ENCODE peak calls at places on chromosome 14, in four cellular contexts. C is mesendoderm, A is IMR-90, Q is H1. B is an unnamed sample.

GRCh38 chr14:93912785-93913184 is 14.4 kb upstream of the FAM181A start:
- DNase-seq in C (no peak), A (no peak), Q (no peak), B (no peak)

GRCh38 chr14:95548328-95548929 is 13.6 kb downstream of the GLRX5 start:
- DNase-seq in Q (no peak), C (no peak), A (no peak), B (no peak)

GRCh38 chr14:37746140-37746832 is 150.9 kb downstream of the TTC6 start:
- DNase-seq in Q (no peak), C (no peak), A (no peak), B (no peak)

GRCh38 chr14:77649326-77649725 is 32.9 kb upstream of the SPTLC2 start:
- DNase-seq in C (no peak), Q (no peak), A (peak), B (no peak)

GRCh38 chr14:103188691-103189480 is 65.6 kb downstream of the TNFAIP2 start:
- DNase-seq in C (no peak), Q (peak), A (no peak), B (peak)

GRCh38 chr14:21040370-21040925 is 1.7 kb upstream of the RNASE7 start:
- DNase-seq in Q (no peak), A (no peak), C (no peak), B (no peak)

GRCh38 chr14:99531221-99532096 is 50.2 kb downstream of the CCNK start:
- DNase-seq in C (peak), A (peak), Q (no peak), B (no peak)

GRCh38 chr14:65470404-65470880 is 57.9 kb downstream of the FUT8 start:
- DNase-seq in A (no peak), Q (no peak), C (no peak), B (peak)

GRCh38 chr14:75297417-75298040 is 18.9 kb downstream of the FOS start:
- DNase-seq in C (no peak), A (no peak), Q (no peak), B (no peak)

GRCh38 chr14:57060276-57060956 is 208.3 kb downstream of the EXOC5 start:
- DNase-seq in Q (no peak), C (peak), A (no peak), B (no peak)

GRCh38 chr14:104841730-104842129 is 23.3 kb upstream of the CEP170B start:
- DNase-seq in Q (no peak), C (no peak), A (no peak), B (no peak)

GRCh38 chr14:25765909-25766308 is 716.0 kb upstream of the STXBP6 start:
- DNase-seq in Q (no peak), A (no peak), C (no peak), B (no peak)

GRCh38 chr14:98931911-98932310 is 340.1 kb downstream of the BCL11B start:
- DNase-seq in A (no peak), Q (no peak), C (no peak), B (no peak)

GRCh38 chr14:77208266-77208978 is 26.8 kb downstream of the TMEM63C start:
- DNase-seq in C (peak), A (peak), Q (peak), B (peak)

GRCh38 chr14:95267306-95267705 is 52.4 kb downstream of the CLMN start:
- DNase-seq in C (no peak), A (no peak), Q (no peak), B (no peak)

GRCh38 chr14:30621354-30621953 is 665 bp upstream of the SCFD1 start:
- DNase-seq in C (peak), Q (peak), A (peak), B (peak)

DNA sequence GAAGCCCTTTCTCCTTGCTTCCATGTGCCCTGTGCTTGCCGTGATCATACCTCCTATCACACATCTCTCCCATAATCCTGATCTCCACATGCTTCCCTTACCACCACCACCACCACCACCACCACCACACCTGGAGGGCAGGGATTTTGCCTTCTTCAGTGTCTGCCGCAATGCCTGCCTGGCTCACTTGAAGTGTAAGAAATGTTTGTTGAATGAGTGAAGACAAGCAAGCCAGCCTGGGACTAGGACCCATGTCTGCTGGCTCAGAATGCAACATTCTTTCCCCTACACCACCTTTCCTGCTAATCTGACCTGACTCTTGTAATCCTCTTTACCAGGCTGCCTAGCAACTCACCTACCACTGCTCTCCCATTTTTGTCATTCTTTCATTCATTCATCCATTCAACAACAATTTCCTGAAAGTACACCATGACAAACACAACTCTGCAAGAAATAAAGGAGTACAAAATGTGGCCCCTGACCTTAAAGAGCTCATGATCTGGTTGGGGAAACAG is 3.5 kb upstream of the NID2 start:
- DNase-seq in A (no peak), C (peak), Q (no peak), B (no peak)
- H2BK120ac ChIP-seq in A (peak), C (no peak), Q (no peak), B (no peak)

DNA sequence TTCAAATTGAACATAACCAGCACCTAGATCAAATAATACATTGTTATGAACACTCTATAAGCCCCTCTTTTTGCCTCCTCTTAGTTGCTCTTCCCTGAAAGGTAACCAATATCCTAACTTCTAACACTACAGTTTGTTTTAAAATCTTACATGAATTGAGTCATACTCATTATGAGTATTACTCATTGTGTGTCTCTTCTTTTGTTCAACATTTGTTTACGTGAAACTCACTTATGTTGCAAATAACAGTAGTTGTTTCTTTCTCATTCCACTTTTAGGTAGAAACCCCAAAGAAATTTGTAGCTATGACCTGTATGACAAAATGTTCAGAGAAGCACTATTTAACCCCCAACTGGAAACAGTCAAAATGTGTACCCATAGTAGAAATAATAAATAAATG is 6.6 kb downstream of the LRRC9 start:
- DNase-seq in Q (no peak), A (no peak), C (no peak), B (no peak)
- H3K56ac ChIP-seq in Q (no peak), A (no peak), C (no peak), B (no peak)

DNA sequence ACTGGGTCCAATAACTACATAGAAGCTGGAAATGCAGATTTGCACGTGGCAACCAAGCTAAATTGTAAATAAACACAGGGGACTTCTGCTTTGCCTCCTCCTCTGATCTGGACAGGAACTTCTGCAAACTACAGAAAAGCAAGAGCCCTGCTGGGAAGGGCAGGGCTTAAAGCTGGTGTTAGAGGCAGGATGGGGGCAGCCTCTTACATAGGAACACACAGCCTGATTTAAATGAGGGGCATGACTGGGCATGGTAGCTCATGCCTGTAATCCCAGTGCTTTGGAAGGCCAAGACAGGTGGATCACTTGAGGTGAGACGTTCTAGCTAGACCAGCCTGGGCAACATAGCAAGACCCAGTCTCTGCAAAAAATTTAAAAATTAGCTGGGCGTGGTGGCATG is 46.7 kb downstream of the ERH start:
- DNase-seq in C (no peak), A (no peak), Q (no peak), B (no peak)
- H2BK120ac ChIP-seq in C (no peak), A (no peak), Q (no peak), B (no peak)

GRCh38 chr14:96737869-96738268 is 59.3 kb upstream of the VRK1 start:
- DNase-seq in A (no peak), C (no peak), Q (no peak), B (no peak)
- H3K56ac ChIP-seq in A (no peak), C (no peak), Q (no peak), B (no peak)

GRCh38 chr14:61477845-61478438 is 156.6 kb downstream of the PRKCH start:
- DNase-seq in C (no peak), Q (no peak), A (peak), B (no peak)
- H2BK120ac ChIP-seq in C (no peak), Q (no peak), A (peak), B (no peak)

DNA sequence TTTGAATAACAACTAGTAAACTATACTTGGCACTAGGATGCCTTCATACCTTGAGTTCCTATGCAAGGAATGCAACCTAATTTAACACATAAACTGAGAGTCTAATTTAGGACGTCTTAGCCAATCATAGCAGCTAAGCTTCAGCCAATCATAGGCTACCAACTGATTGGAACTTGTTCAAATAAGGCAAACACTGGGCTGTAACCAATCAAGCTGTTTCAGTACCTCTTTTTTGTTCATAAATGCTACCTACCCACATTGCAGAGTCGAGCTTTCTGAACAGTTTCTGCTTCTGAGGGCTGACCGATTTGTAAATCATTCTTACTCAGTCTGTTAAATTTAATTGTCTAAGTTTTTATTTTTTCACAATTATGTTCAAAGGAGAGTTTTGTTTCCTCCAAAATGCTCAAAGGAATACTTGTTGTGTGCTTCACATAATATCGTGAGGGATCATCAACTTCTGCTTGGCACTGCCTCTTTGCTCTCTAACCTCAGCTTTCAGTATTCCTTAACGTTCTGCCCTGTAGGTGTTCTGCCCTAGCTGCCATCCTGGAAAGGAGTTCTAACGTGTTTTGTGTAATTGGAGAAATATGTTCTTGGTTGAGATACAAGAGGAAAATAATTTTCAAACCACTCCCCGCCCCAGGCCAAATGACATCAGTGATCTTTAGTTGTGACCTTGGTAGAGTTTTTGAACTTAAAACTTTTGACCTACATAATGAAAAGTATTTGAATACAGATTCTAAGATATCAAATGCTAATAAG is 380.4 kb upstream of the MIS18BP1 start:
- DNase-seq in C (no peak), Q (no peak), A (no peak), B (no peak)
- H3K56ac ChIP-seq in C (no peak), Q (no peak), A (no peak), B (no peak)

GRCh38 chr14:55107766-55108554 is 21.1 kb upstream of the LGALS3 start:
- DNase-seq in A (peak), Q (no peak), C (peak), B (peak)
- H2BK120ac ChIP-seq in A (peak), Q (no peak), C (no peak), B (no peak)

DNA sequence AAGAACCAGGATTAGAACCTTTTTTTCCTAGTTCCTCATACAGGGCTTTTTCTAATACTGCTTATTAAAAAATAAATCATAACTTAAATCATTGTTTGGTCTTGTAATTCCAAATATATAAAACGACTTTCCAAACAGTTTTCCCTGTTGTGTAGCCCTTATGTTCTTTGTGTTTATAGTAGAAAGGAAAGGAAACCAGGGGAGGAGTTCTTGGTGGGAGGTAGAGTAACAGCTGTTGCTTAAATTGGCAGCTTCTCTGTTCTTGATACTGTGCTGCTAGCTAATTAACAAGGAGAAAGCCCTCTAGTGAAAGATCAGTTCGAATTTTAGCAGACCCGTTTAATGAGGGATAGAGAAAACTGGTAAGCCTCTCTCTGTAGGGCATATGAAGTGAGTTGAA is 15.0 kb downstream of the SRP54 start:
- DNase-seq in A (no peak), Q (no peak), C (peak), B (no peak)
- H3K56ac ChIP-seq in A (no peak), Q (no peak), C (no peak), B (no peak)

GRCh38 chr14:68523326-68523610 is 269.6 kb downstream of the ZFP36L1 start:
- DNase-seq in C (no peak), Q (peak), A (no peak), B (no peak)

GRCh38 chr14:68521557-68521901 is 271.3 kb downstream of the ZFP36L1 start:
- DNase-seq in C (no peak), A (no peak), Q (no peak), B (no peak)

GRCh38 chr14:68523994-68524725 is 268.7 kb downstream of the ZFP36L1 start:
- DNase-seq in Q (peak), A (no peak), C (no peak), B (no peak)

GRCh38 chr14:68521952-68522509 is 270.8 kb downstream of the ZFP36L1 start:
- DNase-seq in A (no peak), C (no peak), Q (no peak), B (no peak)

GRCh38 chr14:68522510-68523325 is 270.1 kb downstream of the ZFP36L1 start:
- DNase-seq in A (no peak), Q (peak), C (peak), B (no peak)
- H2BK120ac ChIP-seq in A (peak), Q (no peak), C (no peak), B (no peak)